ENCODE peak calls at places on chromosomes 16 and 17, in six cellular contexts. I, M, B, S, C and N are unnamed samples.

GRCh38 chr17:74419862-74420492 is 11.9 kb upstream of the GPRC5C start:
- DNase-seq in M (peak; percentile 74), I (no peak), C (no peak), S (no peak), B (no peak), N (no peak)

GRCh38 chr16:83100679-83101078 is 473.9 kb downstream of the CDH13 start:
- DNase-seq in S (no peak), M (no peak), C (no peak), I (no peak), B (no peak), N (no peak)

GRCh38 chr17:43570518-43570928 is 24.4 kb upstream of the ETV4 start:
- DNase-seq in C (no peak), M (no peak), S (no peak), B (peak; percentile 68), I (no peak), N (no peak)

GRCh38 chr16:4936991-4937781 is at the start of gene PPL:
- DNase-seq in B (no peak), I (peak; percentile 73), S (peak; percentile 74), C (peak; percentile 92), M (peak; percentile 98), N (no peak)

GRCh38 chr17:35786941-35787432 is 8.5 kb downstream of the MMP28 start:
- DNase-seq in I (no peak), S (no peak), M (no peak), B (no peak), C (no peak), N (no peak)

GRCh38 chr17:28524476-28525415 is 18.6 kb downstream of the FOXN1 start:
- DNase-seq in I (no peak), B (peak; percentile 39), M (peak; percentile 81), S (no peak), C (peak; percentile 61), N (peak; percentile 75)

GRCh38 chr17:74601944-74602572 is 10.0 kb upstream of the CD300LD start:
- DNase-seq in I (no peak), C (no peak), S (peak; percentile 37), M (peak; percentile 55), B (peak; percentile 34), N (peak; percentile 39)

GRCh38 chr17:13544755-13545154 is 57.0 kb downstream of the HS3ST3A1 start:
- DNase-seq in S (no peak), B (no peak), M (no peak), C (no peak), I (no peak), N (no peak)

GRCh38 chr17:17121162-17121561 is 78.9 kb downstream of the MPRIP start:
- DNase-seq in S (no peak), B (no peak), M (no peak), C (no peak), I (no peak), N (no peak)

GRCh38 chr17:77859035-77859360 is 99.5 kb upstream of the TNRC6C start:
- DNase-seq in I (no peak), M (no peak), S (no peak), C (no peak), B (no peak), N (peak; percentile 34)

GRCh38 chr16:4933871-4934395 is 3.0 kb downstream of the PPL start:
- DNase-seq in I (no peak), C (no peak), M (no peak), S (no peak), B (no peak), N (no peak)

GRCh38 chr16:81251871-81252270 is 13.4 kb downstream of the BCO1 start:
- DNase-seq in I (no peak), C (no peak), B (peak; percentile 55), S (no peak), M (peak; percentile 49), N (peak; percentile 64)

GRCh38 chr16:75584108-75584507 is 17.9 kb downstream of the GABARAPL2 start:
- DNase-seq in S (no peak), I (no peak), B (no peak), M (no peak), C (no peak), N (no peak)

GRCh38 chr17:74432484-74433391 is 850 bp downstream of the GPRC5C start:
- DNase-seq in C (no peak), I (no peak), S (no peak), M (peak; percentile 41), B (no peak), N (no peak)

GRCh38 chr16:85153046-85153445 is 40.8 kb upstream of the CIBAR2 start:
- DNase-seq in I (no peak), C (no peak), S (no peak), M (no peak), B (no peak), N (no peak)

GRCh38 chr17:7130626-7131467 is 16.2 kb upstream of the ASGR2 start:
- DNase-seq in S (no peak), M (no peak), C (no peak), B (no peak), I (no peak), N (no peak)

GRCh38 chr16:67547423-67548264 is 14.7 kb upstream of the CTCF start:
- DNase-seq in C (no peak), B (no peak), M (no peak), S (peak; percentile 95), I (no peak), N (no peak)

GRCh38 chr17:6044261-6044660 is 25.9 kb upstream of the WSCD1 start:
- DNase-seq in I (no peak), B (no peak), S (no peak), M (no peak), C (no peak), N (no peak)

GRCh38 chr17:14306602-14307001 is 5.7 kb downstream of the HS3ST3B1 start:
- DNase-seq in M (no peak), I (no peak), B (peak; percentile 58), C (no peak), S (no peak), N (peak; percentile 60)

GRCh38 chr17:80782536-80783427 is 208.9 kb upstream of the CHMP6 start:
- DNase-seq in I (no peak), C (no peak), S (no peak), M (no peak), B (peak; percentile 44), N (no peak)

GRCh38 chr16:1630450-1631213 is 18.5 kb downstream of the CRAMP1 start:
- DNase-seq in M (no peak), S (no peak), C (no peak), B (no peak), I (no peak), N (no peak)

GRCh38 chr16:56603589-56603988 is 4.8 kb upstream of the MT2A start:
- DNase-seq in S (peak; percentile 13), C (peak; percentile 56), B (peak; percentile 38), I (peak; percentile 37), M (peak; percentile 76), N (peak; percentile 27)

DNA sequence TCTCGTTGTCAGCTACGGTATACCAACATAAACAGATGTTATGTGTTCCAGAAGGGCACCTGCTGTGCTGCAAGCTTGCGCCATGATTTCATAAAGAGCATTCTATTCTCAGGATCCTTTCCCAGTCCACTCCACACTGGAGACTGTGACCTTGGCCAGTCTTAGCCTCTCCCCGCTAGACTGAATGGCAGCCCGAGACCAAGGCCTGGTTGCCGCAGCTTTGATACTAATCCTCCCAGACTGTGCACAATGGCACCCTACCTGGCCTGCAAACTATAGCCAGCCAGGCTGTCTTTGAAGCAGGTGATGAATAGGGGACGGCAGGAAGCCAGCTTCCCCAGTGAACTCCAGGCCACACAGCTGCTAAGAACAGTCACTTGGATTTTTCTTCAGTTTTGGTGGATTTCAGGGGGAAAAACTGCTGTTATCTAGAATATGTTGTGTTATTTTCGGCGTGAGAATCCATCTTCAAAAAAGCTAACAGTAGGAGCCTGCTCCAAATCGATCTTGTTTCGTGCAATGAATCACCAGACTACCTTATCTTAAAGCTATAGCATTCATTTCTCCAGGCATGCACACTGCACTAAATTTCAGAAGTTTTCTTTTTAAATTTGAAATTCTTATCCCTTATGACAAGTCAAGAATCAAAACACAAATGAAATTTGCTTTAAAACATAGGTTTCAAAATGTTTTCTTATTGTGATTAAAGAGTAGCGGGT is 288.9 kb downstream of the CEP112 start:
- DNase-seq in C (no peak), I (no peak), M (no peak), B (no peak), S (no peak), N (no peak)
- H3K4me3 ChIP-seq in C (no peak overlapping the region), I (no peak overlapping the region), M (no peak overlapping the region), B (no peak overlapping the region), S (no peak overlapping the region), N (no peak overlapping the region)

GRCh38 chr17:2058521-2059124 is 3.7 kb downstream of the HIC1 start:
- DNase-seq in M (no peak), I (no peak), C (no peak), S (peak; percentile 62), B (no peak), N (peak; percentile 86)
- H3K4me3 ChIP-seq in M (no peak overlapping the region), I (no peak overlapping the region), C (peak overlapping the region; percentile 61), S (no peak overlapping the region), B (no peak overlapping the region), N (peak overlapping the region; percentile 72)

GRCh38 chr17:50439008-50439407 is 13.0 kb downstream of the ACSF2 start:
- DNase-seq in S (no peak), M (no peak), I (no peak), B (no peak), C (no peak), N (no peak)
- H3K4me3 ChIP-seq in S (no peak overlapping the region), M (no peak overlapping the region), I (no peak overlapping the region), B (no peak overlapping the region), C (no peak overlapping the region), N (no peak overlapping the region)

DNA sequence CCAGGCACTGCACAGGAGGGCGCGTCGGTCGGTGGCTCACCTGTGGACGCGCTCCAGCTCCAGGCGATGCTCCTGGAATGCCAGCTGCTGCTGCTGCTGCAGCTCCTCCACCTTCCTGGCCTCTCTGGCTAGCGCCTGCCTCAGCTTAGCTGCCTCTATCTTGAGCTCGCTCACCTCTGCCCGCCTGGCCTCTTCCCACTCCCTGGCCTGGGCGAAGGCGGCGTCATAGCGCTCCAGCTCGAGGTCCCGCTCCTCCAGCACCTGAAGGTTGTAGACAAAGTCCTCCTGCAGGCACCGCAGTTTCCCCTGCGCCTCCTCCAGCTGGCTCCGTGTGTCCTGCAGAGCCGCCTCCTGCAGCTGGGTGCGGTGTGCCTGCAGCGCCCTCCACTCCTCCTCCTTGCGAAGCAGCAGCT is 11.1 kb downstream of the CCDC57 start:
- DNase-seq in S (no peak), B (no peak), C (no peak), M (no peak), I (no peak), N (no peak)
- H3K4me3 ChIP-seq in S (no peak overlapping the region), B (no peak overlapping the region), C (no peak overlapping the region), M (no peak overlapping the region), I (no peak overlapping the region), N (no peak overlapping the region)

DNA sequence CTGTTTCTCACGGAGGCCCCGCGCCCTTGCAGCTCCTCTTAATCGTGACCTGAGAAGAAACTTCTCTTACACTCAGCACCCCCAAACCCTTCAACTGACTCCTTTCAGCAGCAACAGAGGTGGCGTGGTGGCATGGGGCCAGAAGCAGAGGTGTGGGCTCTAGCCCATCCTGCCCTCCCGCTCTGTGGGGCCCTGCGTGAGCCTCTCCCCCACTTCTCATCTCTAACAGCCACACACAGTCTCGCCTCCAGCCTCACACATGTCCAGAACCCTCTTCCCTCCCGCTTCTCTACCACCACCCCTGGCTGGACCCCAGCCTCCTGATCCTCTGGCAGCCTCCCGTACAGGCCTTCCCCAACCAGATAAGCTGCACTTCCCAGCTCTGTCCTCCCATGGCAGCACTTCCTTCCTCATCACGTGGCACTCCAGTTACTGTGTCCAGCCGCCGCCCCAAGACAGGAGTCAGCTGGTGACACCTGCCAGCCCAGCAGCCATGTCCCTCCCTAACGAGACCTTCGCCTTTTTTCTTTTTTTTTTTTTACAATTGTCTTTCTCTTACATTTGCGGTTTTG is 30.5 kb downstream of the NSMCE1 start:
- DNase-seq in C (no peak), S (no peak), I (no peak), B (no peak), M (no peak), N (no peak)
- H3K4me3 ChIP-seq in C (no peak overlapping the region), S (no peak overlapping the region), I (no peak overlapping the region), B (no peak overlapping the region), M (no peak overlapping the region), N (no peak overlapping the region)